ENCODE peak calls at places on chromosome 11, in eight cellular contexts. S is A549, K is heart left ventricle, B is tibial nerve, I is ovary, H is body of pancreas, C is spleen, A is transverse colon. J is an unnamed sample.

GRCh38 chr11:6225896-6226295 is 8.5 kb downstream of the FHIP1B start:
- DNase-seq in S (no peak), K (no peak), B (no peak), I (no peak), H (no peak), C (no peak), A (peak; percentile 46), J (no peak)

GRCh38 chr11:44760917-44761545 is 34.3 kb downstream of the TSPAN18 start:
- DNase-seq in S (peak; percentile 71), K (peak; percentile 63), B (peak; percentile 56), I (peak; percentile 78), H (peak; percentile 35), C (no peak), A (no peak), J (no peak)

GRCh38 chr11:8327761-8328192 is 64.1 kb upstream of the LMO1 start:
- DNase-seq in S (no peak), K (no peak), B (no peak), I (no peak), H (no peak), C (peak; percentile 49), A (no peak), J (no peak)

GRCh38 chr11:77384584-77384983 is 83.1 kb upstream of the GDPD4 start:
- DNase-seq in S (no peak), K (no peak), B (no peak), I (no peak), H (no peak), C (no peak), A (no peak), J (no peak)

GRCh38 chr11:2662024-2662312 is 37.8 kb downstream of the KCNQ1OT1 start:
- DNase-seq in S (no peak), K (no peak), B (no peak), I (no peak), H (no peak), C (peak; percentile 29), A (no peak), J (no peak)

GRCh38 chr11:134939905-134940304 is 527.9 kb upstream of the B3GAT1 start:
- DNase-seq in S (no peak), K (peak; percentile 35), B (no peak), I (no peak), H (no peak), C (no peak), A (no peak), J (no peak)

GRCh38 chr11:76197941-76198640 is 8.2 kb downstream of the WNT11 start:
- DNase-seq in S (no peak), K (no peak), B (no peak), I (no peak), H (no peak), C (no peak), A (no peak), J (no peak)

GRCh38 chr11:133343951-133344350 is 188.3 kb downstream of the OPCML start:
- DNase-seq in S (no peak), K (no peak), B (no peak), I (no peak), H (no peak), C (no peak), A (no peak), J (no peak)

GRCh38 chr11:128765571-128766530 is 72.0 kb downstream of the FLI1 start:
- DNase-seq in S (no peak), K (no peak), B (no peak), I (no peak), H (no peak), C (no peak), A (no peak), J (no peak)

GRCh38 chr11:14449302-14449714 is 50.3 kb downstream of the COPB1 start:
- DNase-seq in S (no peak), K (no peak), B (no peak), I (no peak), H (no peak), C (no peak), A (no peak), J (no peak)

GRCh38 chr11:126452718-126453117 is 97.2 kb downstream of the ST3GAL4 start:
- DNase-seq in S (no peak), K (no peak), B (no peak), I (no peak), H (no peak), C (no peak), A (no peak), J (peak; percentile 15)

GRCh38 chr11:134032501-134033091 is 36.3 kb upstream of the JAM3 start:
- DNase-seq in S (no peak), K (no peak), B (no peak), I (no peak), H (no peak), C (no peak), A (no peak), J (no peak)

GRCh38 chr11:22561283-22561682 is 64.3 kb downstream of the FANCF start:
- DNase-seq in S (no peak), K (no peak), B (no peak), I (no peak), H (no peak), C (no peak), A (no peak), J (no peak)

GRCh38 chr11:116376547-116376946 is 396.2 kb downstream of the BUD13 start:
- DNase-seq in S (no peak), K (no peak), B (no peak), I (no peak), H (no peak), C (no peak), A (no peak), J (no peak)

GRCh38 chr11:19218801-19219460 is 17.1 kb upstream of the CSRP3 start:
- DNase-seq in S (no peak), K (peak; percentile 62), B (no peak), I (no peak), H (no peak), C (no peak), A (no peak), J (no peak)

GRCh38 chr11:414333-414857 is 404 bp downstream of the SIGIRR start:
- DNase-seq in S (no peak), K (no peak), B (no peak), I (no peak), H (no peak), C (peak; percentile 70), A (no peak), J (no peak)

GRCh38 chr11:125244166-125244565 is 79.6 kb downstream of the PKNOX2 start:
- DNase-seq in S (no peak), K (no peak), B (no peak), I (no peak), H (no peak), C (peak; percentile 51), A (no peak), J (no peak)

GRCh38 chr11:19673924-19674390 is 38.7 kb upstream of the NAV2 start:
- DNase-seq in S (no peak), K (peak; percentile 73), B (peak; percentile 56), I (peak; percentile 55), H (peak; percentile 36), C (no peak), A (peak; percentile 64), J (peak; percentile 76)

GRCh38 chr11:11620251-11620965 is 1.4 kb downstream of the GALNT18 start:
- DNase-seq in S (peak; percentile 68), K (peak; percentile 60), B (no peak), I (peak; percentile 27), H (peak; percentile 47), C (peak; percentile 78), A (peak; percentile 73), J (peak; percentile 46)

GRCh38 chr11:121368504-121368903 is 75.9 kb downstream of the SC5D start:
- DNase-seq in S (no peak), K (no peak), B (no peak), I (no peak), H (no peak), C (no peak), A (no peak), J (no peak)

GRCh38 chr11:121372028-121372427 is 79.5 kb downstream of the SC5D start:
- DNase-seq in S (no peak), K (no peak), B (no peak), I (no peak), H (no peak), C (no peak), A (no peak), J (no peak)

GRCh38 chr11:121367434-121367833 is 74.9 kb downstream of the SC5D start:
- DNase-seq in S (no peak), K (no peak), B (no peak), I (no peak), H (peak; percentile 15), C (no peak), A (no peak), J (no peak)

GRCh38 chr11:121366970-121367369 is 74.4 kb downstream of the SC5D start:
- DNase-seq in S (no peak), K (no peak), B (no peak), I (no peak), H (no peak), C (no peak), A (no peak), J (no peak)

GRCh38 chr11:121369366-121369765 is 76.8 kb downstream of the SC5D start:
- DNase-seq in S (no peak), K (no peak), B (no peak), I (no peak), H (no peak), C (no peak), A (no peak), J (no peak)
- H3K4me3 ChIP-seq in S (no peak overlapping the region), K (no peak overlapping the region), B (no peak overlapping the region), I (no peak overlapping the region), H (no peak overlapping the region), C (no peak overlapping the region), A (no peak overlapping the region), J (no peak overlapping the region)

DNA sequence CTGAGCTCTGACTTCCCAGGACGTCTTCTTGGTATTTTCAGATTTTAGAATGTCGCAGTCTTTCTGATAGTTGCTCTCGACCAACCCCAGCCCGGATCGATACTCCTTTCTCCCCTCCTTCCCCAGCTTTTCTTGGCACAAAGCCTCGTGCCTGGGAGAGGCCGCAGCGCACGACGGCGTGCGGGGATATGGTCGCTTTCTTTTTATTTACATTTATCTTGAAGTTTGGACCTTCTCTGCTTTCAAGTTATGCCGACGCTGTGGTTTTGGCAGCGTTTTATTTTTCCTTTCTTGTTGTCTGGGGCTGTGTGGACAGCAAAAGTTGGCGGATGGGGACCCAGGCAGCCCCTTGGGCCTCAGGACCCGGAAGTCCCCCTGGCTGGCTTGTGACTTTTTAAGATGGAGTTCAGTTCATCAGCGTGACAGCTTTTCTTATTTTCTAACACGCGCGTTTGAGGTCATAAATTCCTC is 4.2 kb upstream of the SPDYC start:
- DNase-seq in S (no peak), K (no peak), B (peak; percentile 14), I (no peak), H (no peak), C (no peak), A (peak; percentile 60), J (no peak)
- TF ChIP-seq POLR2A in S (no peak), K (no peak), B (no peak), I (no peak), H (no peak), C (no peak), A (no peak), J (no peak)

DNA sequence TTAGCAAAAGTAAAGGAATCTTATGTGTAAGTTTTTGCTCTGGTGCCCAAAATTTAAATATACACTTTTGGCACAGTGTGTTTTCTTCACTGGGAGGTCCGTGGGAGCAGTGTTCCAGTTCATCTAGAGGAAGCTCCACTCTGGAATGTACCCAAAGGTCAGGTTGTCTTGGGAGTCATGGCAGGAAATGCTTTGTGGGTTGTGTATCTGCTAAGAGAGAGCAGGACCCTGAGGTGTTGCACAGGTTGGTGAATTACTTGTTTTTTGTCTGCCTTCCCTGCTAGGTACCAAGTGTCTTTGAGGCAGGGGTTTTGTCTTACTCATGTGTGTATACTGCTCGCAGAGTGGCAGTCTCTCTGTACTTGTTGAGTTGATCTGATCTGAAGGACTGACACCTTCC is 37.3 kb downstream of the DIXDC1 start:
- DNase-seq in S (no peak), K (no peak), B (no peak), I (no peak), H (no peak), C (no peak), A (no peak), J (no peak)
- H3K4me3 ChIP-seq in S (no peak overlapping the region), K (no peak overlapping the region), B (no peak overlapping the region), I (no peak overlapping the region), H (no peak overlapping the region), C (no peak overlapping the region), A (no peak overlapping the region), J (no peak overlapping the region)

GRCh38 chr11:78418584-78419211 is 1.1 kb upstream of the GAB2 start:
- DNase-seq in S (no peak), K (no peak), B (peak; percentile 14), I (no peak), H (no peak), C (no peak), A (no peak), J (no peak)
- TF ChIP-seq POLR2A in S (no peak), K (no peak), B (no peak), I (no peak), H (no peak), C (no peak), A (no peak), J (no peak)

J was measured in prostate gland.